ENCODE peak calls at places on chromosomes 5 and 9, in seven cellular contexts. Q is uterus; T is NCI-H1417; A is activated gamma-delta T cell; F is neural progenitor cell; S is activated naive CD4-positive, alpha-beta T cell treated with anti-CD3 and anti-CD28 coated beads, Interleukin-2, amount 50 U/mL, for 16 hours; H is activated naive CD8-positive, alpha-beta T cell treated with anti-CD3 and anti-CD28 coated beads, Interleukin-2, amount 50 U/mL, for 24 hours. Y is an unnamed sample.
A peak's percentile ranks its signal among the peaks of the same experiment; 100 is the strongest.

GRCh38 chr5:146595088-146595487 is 79.1 kb upstream of the GPR151 start:
- DNase-seq in Q (no peak), T (no peak), A (no peak), F (no peak), S (no peak), H (no peak), Y (no peak)

GRCh38 chr9:121878208-121878835 is 214.8 kb downstream of the TTLL11 start:
- DNase-seq in Q (no peak), T (no peak), A (no peak), F (peak; percentile 50), S (no peak), H (no peak), Y (no peak)

GRCh38 chr5:58231041-58231440 is 228.8 kb downstream of the PLK2 start:
- DNase-seq in Q (no peak), T (no peak), A (no peak), F (no peak), S (no peak), H (no peak), Y (no peak)

GRCh38 chr9:751137-752051 is 90.1 kb upstream of the DMRT1 start:
- DNase-seq in Q (no peak), T (peak; percentile 48), A (no peak), F (no peak), S (no peak), H (no peak), Y (no peak)

GRCh38 chr5:94376672-94377345 is 241.6 kb downstream of the KIAA0825 start:
- DNase-seq in Q (no peak), T (no peak), A (no peak), F (no peak), S (no peak), H (no peak), Y (no peak)

GRCh38 chr5:6660704-6661103 is 27.5 kb downstream of the SRD5A1 start:
- DNase-seq in Q (no peak), T (no peak), A (no peak), F (no peak), S (no peak), H (no peak), Y (no peak)

GRCh38 chr9:112868956-112869594 is 21.6 kb downstream of the SLC46A2 start:
- DNase-seq in Q (no peak), T (no peak), A (no peak), F (no peak), S (no peak), H (no peak), Y (no peak)

GRCh38 chr9:89149726-89150125 is 28.9 kb downstream of the SHC3 start:
- DNase-seq in Q (no peak), T (no peak), A (no peak), F (no peak), S (no peak), H (no peak), Y (peak; percentile 83)

GRCh38 chr5:139133237-139133636 is 64.9 kb downstream of the SIL1 start:
- DNase-seq in Q (no peak), T (peak; percentile 94), A (no peak), F (no peak), S (no peak), H (no peak), Y (no peak)

GRCh38 chr5:5418764-5419163 is 3.7 kb upstream of the ICE1 start:
- DNase-seq in Q (no peak), T (peak; percentile 77), A (no peak), F (no peak), S (no peak), H (no peak), Y (no peak)

GRCh38 chr5:177306674-177307543 is 3.3 kb downstream of the PRELID1 start:
- DNase-seq in Q (no peak), T (no peak), A (no peak), F (no peak), S (no peak), H (no peak), Y (no peak)

GRCh38 chr5:24909210-24909609 is 264.4 kb upstream of the CDH10 start:
- DNase-seq in Q (no peak), T (no peak), A (no peak), F (no peak), S (no peak), H (no peak), Y (no peak)

GRCh38 chr9:72809586-72809985 is 143.3 kb downstream of the ALDH1A1 start:
- DNase-seq in Q (no peak), T (no peak), A (no peak), F (no peak), S (no peak), H (no peak), Y (no peak)

GRCh38 chr9:101498323-101498722 is 35.3 kb upstream of the RNF20 start:
- DNase-seq in Q (no peak), T (no peak), A (no peak), F (no peak), S (no peak), H (no peak), Y (peak; percentile 20)

GRCh38 chr9:114172981-114173833 is 17.9 kb downstream of the COL27A1 start:
- DNase-seq in Q (peak; percentile 79), T (no peak), A (no peak), F (no peak), S (no peak), H (no peak), Y (no peak)

GRCh38 chr9:13140843-13141592 is 138.5 kb downstream of the MPDZ start:
- DNase-seq in Q (no peak), T (no peak), A (no peak), F (no peak), S (no peak), H (no peak), Y (no peak)

GRCh38 chr5:16492398-16493175 is 27.0 kb upstream of the ZNF622 start:
- DNase-seq in Q (peak; percentile 28), T (no peak), A (no peak), F (peak; percentile 8), S (no peak), H (no peak), Y (peak; percentile 95)

GRCh38 chr5:56412601-56413379 is 179.7 kb upstream of the ANKRD55 start:
- DNase-seq in Q (no peak), T (no peak), A (no peak), F (no peak), S (no peak), H (peak; percentile 24), Y (no peak)

GRCh38 chr5:73435640-73436534 is 12.7 kb downstream of the FOXD1 start:
- DNase-seq in Q (no peak), T (no peak), A (peak; percentile 8), F (peak; percentile 79), S (no peak), H (no peak), Y (no peak)